ENCODE peak calls at places on chromosome 4, in five cellular contexts. Y is stimulated activated CD8-positive, alpha-beta memory T cell treated with anti-CD3 and anti-CD28 coated beads, Interleukin-4, amount 100 ng/mL, for 48 hours; J is HCEC 1CT; M is Daoy; R is left cardiac atrium. O is an unnamed sample.

GRCh38 chr4:7396186-7396585 is 38.5 kb downstream of the PSAPL1 start:
- DNase-seq in Y (no peak), J (no peak), M (no peak), R (no peak), O (no peak)

GRCh38 chr4:74490736-74491135 is 45.8 kb downstream of the AREG start:
- DNase-seq in Y (no peak), J (no peak), M (no peak), R (no peak), O (no peak)

GRCh38 chr4:5078015-5078414 is 26.7 kb downstream of the STK32B start:
- DNase-seq in Y (no peak), J (no peak), M (no peak), R (no peak), O (no peak)

GRCh38 chr4:101458914-101459313 is 111.6 kb upstream of the PPP3CA start:
- DNase-seq in Y (no peak), J (no peak), M (no peak), R (no peak), O (no peak)

GRCh38 chr4:46258436-46258835 is 131.5 kb downstream of the GABRA2 start:
- DNase-seq in Y (no peak), J (no peak), M (no peak), R (no peak), O (no peak)

GRCh38 chr4:314296-314903 is 9.1 kb upstream of the ZNF732 start:
- DNase-seq in Y (no peak), J (no peak), M (no peak), R (no peak), O (no peak)

GRCh38 chr4:141432000-141432712 is 204.2 kb upstream of the IL15 start:
- DNase-seq in Y (no peak), J (peak; percentile 66), M (no peak), R (no peak), O (peak; percentile 49)

GRCh38 chr4:156598138-156598681 is 373.4 kb downstream of the PDGFC start:
- DNase-seq in Y (no peak), J (peak; percentile 25), M (peak; percentile 25), R (peak; percentile 15), O (no peak)

GRCh38 chr4:137387924-137388323 is 144.4 kb downstream of the PCDH18 start:
- DNase-seq in Y (no peak), J (peak; percentile 56), M (peak; percentile 25), R (no peak), O (peak; percentile 37)

GRCh38 chr4:169900241-169900845 is 125.9 kb downstream of the MFAP3L start:
- DNase-seq in Y (no peak), J (no peak), M (peak; percentile 34), R (no peak), O (peak; percentile 73)

GRCh38 chr4:7095611-7096155 is 27.8 kb upstream of the GRPEL1 start:
- DNase-seq in Y (no peak), J (no peak), M (no peak), R (no peak), O (no peak)

O was measured in LHCN-M2.